ENCODE peak calls at places on chromosomes 11 and 22, in four cellular contexts. R is sigmoid colon, D is HepG2, X is A549. W is an unnamed sample.

GRCh38 chr11:17014321-17014773 is at the start of gene PLEKHA7:
- DNase-seq in R (peak), D (peak), X (peak), W (no peak)

GRCh38 chr11:19763315-19763714 is 50.7 kb downstream of the NAV2 start:
- DNase-seq in R (no peak), D (no peak), X (no peak), W (no peak)

GRCh38 chr11:122778148-122778547 is 60.2 kb upstream of the CRTAM start:
- DNase-seq in R (no peak), D (no peak), X (peak), W (no peak)

GRCh38 chr22:33658775-33659174 is 261.5 kb downstream of the LARGE1 start:
- DNase-seq in R (peak), D (no peak), X (no peak), W (peak)

GRCh38 chr11:95477981-95478380 is 247.0 kb upstream of the SESN3 start:
- DNase-seq in R (no peak), D (no peak), X (no peak), W (no peak)

GRCh38 chr11:44793350-44794090 is 66.8 kb downstream of the TSPAN18 start:
- DNase-seq in R (no peak), D (no peak), X (no peak), W (no peak)

GRCh38 chr22:19499880-19500242 is 20.1 kb downstream of the CDC45 start:
- DNase-seq in R (no peak), D (no peak), X (no peak), W (no peak)

GRCh38 chr11:118046051-118046963 is 30.6 kb upstream of the TMPRSS4 start:
- DNase-seq in R (no peak), D (no peak), X (no peak), W (no peak)

GRCh38 chr11:76664578-76665061 is 5.9 kb downstream of the LRRC32 start:
- DNase-seq in R (peak), D (no peak), X (no peak), W (peak)

GRCh38 chr11:104782377-104782754 is 115.9 kb downstream of the CASP12 start:
- DNase-seq in R (no peak), D (no peak), X (no peak), W (no peak)
- TF ChIP-seq POLR2A in R (no peak), D (no peak), X (no peak), W (no peak)

DNA sequence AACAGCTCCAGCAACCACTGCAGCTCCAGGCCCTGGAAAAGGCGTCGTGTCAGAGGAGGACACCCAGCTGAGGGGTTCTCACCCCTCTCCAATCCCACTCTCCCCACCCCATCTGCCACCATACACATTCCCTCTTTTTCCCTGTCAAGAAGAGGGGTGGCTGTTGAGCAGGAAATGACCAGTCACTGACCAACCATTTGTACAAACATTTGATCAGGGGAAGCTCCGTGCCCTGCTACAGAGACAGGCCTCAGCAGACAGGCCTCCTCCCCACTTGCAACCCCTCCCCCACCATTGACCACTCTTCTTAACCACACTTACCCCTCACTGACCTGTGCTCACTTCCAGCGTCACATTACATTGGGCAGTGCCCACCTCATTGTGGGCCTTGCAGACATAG is 2.3 kb upstream of the VSIG2 start:
- DNase-seq in R (no peak), D (no peak), X (no peak), W (no peak)
- TF ChIP-seq EP300 in R (no peak), D (no peak), X (no peak), W (no peak)

DNA sequence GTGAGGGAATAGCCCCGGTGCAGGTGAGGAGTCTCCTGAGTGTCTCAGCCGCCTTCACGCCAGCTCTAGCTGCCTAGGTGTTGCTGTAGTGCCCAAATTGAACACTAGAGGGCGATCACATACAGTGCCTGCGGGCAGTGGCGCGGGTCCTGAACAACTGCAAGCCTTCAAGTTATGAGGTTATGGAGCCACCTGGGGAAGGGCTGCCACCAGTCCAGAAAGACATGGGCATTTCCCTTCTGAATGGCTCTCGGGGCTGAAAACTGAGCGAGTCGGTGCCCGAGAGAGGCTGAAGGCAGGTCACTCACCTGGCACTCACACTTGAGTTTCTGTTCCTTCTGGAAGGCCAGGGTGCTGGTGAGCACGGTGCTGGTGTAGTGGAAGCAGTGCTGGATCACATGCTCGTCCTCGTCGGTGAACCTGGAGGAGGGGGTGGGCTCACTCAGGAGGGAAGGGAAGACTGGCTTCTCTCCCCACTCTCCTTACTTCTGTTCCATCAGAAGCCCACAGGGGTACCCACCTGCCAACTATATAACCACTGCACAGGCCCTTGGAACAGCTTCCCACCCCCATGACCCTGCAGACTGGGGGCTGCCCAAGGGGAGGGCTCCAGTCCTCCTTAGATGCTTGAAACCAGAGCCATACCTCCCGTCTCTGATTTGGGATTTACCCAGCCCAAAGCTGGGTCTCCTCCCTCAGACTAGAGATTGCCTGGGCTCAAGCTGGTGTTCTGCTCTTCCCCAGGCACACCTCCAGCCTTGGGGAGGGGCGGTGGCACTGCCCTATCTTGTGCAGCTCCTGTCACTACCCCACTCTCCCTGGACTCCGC is 88.2 kb downstream of the PDE2A start:
- DNase-seq in R (peak), D (peak), X (peak), W (peak)
- TF ChIP-seq POLR2A in R (no peak), D (no peak), X (no peak), W (no peak)

GRCh38 chr11:86812322-86812670 is 12.0 kb downstream of the PRSS23 start:
- DNase-seq in R (no peak), D (no peak), X (no peak), W (no peak)

GRCh38 chr11:86816251-86816726 is 15.9 kb downstream of the PRSS23 start:
- DNase-seq in R (no peak), D (no peak), X (no peak), W (no peak)

GRCh38 chr11:86812981-86813380 is 12.6 kb downstream of the PRSS23 start:
- DNase-seq in R (no peak), D (no peak), X (no peak), W (no peak)

GRCh38 chr11:86815726-86816125 is 15.4 kb downstream of the PRSS23 start:
- DNase-seq in R (no peak), D (no peak), X (no peak), W (no peak)

DNA sequence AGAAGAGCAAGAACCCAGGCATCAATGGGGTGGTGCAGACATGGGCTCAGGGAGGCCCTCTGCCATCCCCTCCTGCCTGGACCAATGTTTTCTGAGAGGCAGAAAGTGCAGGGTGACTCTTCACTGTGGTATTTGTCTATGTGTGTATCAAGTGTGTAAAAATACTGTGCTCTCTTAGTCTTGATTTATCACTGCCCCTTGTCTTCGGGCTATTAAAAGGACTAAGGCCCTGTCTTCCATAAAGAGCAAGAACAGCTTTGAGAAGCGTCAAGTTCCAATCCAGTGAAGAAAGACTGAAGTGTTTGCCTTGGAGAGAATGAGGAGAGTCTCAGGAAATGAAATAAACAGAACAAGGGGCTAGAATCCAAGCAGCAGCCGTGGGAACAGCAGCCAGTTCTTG is 14.4 kb downstream of the PRSS23 start:
- DNase-seq in R (no peak), D (no peak), X (no peak), W (no peak)
- TF ChIP-seq EP300 in R (peak), D (no peak), X (no peak), W (no peak)

GRCh38 chr22:26577081-26577480 is 12.9 kb downstream of the TPST2 start:
- DNase-seq in R (no peak), D (no peak), X (no peak), W (no peak)

GRCh38 chr22:26580240-26580962 is 9.5 kb downstream of the TPST2 start:
- DNase-seq in R (no peak), D (no peak), X (no peak), W (no peak)

GRCh38 chr22:26581026-26581425 is 8.9 kb downstream of the TPST2 start:
- DNase-seq in R (no peak), D (no peak), X (no peak), W (no peak)

GRCh38 chr22:26581769-26582168 is 8.2 kb downstream of the TPST2 start:
- DNase-seq in R (no peak), D (no peak), X (no peak), W (no peak)

DNA sequence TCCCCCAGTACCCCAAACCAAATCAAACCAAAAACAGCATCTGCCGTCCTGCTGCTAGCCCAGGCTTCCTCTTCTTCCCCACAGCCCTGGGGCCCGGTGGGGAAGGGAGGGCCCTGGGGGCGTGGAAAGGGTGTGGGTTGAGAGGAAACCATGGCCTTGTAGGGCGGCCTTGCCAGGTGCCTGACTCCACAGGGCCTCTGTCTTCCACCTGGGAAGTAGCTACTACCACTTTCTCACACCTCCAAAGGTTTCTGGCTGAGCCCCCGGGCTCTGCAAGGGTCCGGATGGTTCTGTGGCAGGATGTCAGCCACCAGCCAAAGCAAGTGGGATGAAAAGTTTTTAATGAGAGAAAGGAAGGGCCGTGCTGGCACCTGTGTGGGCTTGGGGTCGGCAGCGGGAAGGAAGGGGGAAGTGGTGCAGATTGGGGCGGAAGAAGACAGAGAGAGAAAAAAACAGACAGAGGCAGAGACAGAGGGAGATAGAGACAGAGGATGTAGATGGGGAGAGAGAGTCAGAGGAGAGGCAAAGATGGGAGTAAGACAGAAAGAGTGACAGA is 10.5 kb downstream of the TPST2 start:
- DNase-seq in R (no peak), D (no peak), X (no peak), W (no peak)
- TF ChIP-seq POLR2A in R (no peak), D (no peak), X (no peak), W (no peak)